ENCODE peak calls at places on chromosome 6, in nine cellular contexts. One of them, this sample, is unnamed.

GRCh38 chr6:158835616-158836221 is 16.6 kb upstream of the EZR start:
- DNase-seq in HCT116: no peak
- DNase-seq in fibroblast of lung: peak; percentile 77
- DNase-seq in upper lobe of left lung: peak; percentile 88
- DNase-seq in upper lobe of right lung: peak; percentile 87
- DNase-seq in Calu3: peak; percentile 83
- DNase-seq in AG09319: no peak
- DNase-seq in brain microvascular endothelial cell: no peak
- DNase-seq in endodermal cell: peak; percentile 88
- DNase-seq in this sample: no peak

GRCh38 chr6:144555078-144555477 is 269.9 kb downstream of the UTRN start:
- DNase-seq in AG09319: no peak
- DNase-seq in brain microvascular endothelial cell: no peak
- DNase-seq in endodermal cell: no peak
- DNase-seq in upper lobe of right lung: no peak
- DNase-seq in fibroblast of lung: no peak
- DNase-seq in upper lobe of left lung: no peak
- DNase-seq in Calu3: no peak
- DNase-seq in HCT116: no peak
- DNase-seq in this sample: no peak

GRCh38 chr6:99347804-99348203 is 1.7 kb downstream of the FAXC start:
- DNase-seq in upper lobe of left lung: no peak
- DNase-seq in Calu3: no peak
- DNase-seq in AG09319: no peak
- DNase-seq in upper lobe of right lung: no peak
- DNase-seq in brain microvascular endothelial cell: no peak
- DNase-seq in endodermal cell: no peak
- DNase-seq in HCT116: no peak
- DNase-seq in fibroblast of lung: no peak
- DNase-seq in this sample: no peak

GRCh38 chr6:82057846-82058554 is 189.5 kb downstream of the IBTK start:
- DNase-seq in endodermal cell: no peak
- DNase-seq in HCT116: no peak
- DNase-seq in Calu3: no peak
- DNase-seq in upper lobe of right lung: no peak
- DNase-seq in fibroblast of lung: peak; percentile 77
- DNase-seq in upper lobe of left lung: no peak
- DNase-seq in brain microvascular endothelial cell: peak; percentile 32
- DNase-seq in AG09319: peak; percentile 35
- DNase-seq in this sample: no peak

GRCh38 chr6:158752613-158753012 is 66.6 kb downstream of the EZR start:
- DNase-seq in brain microvascular endothelial cell: no peak
- DNase-seq in endodermal cell: peak; percentile 63
- DNase-seq in upper lobe of left lung: peak; percentile 55
- DNase-seq in fibroblast of lung: peak; percentile 43
- DNase-seq in HCT116: no peak
- DNase-seq in AG09319: no peak
- DNase-seq in upper lobe of right lung: no peak
- DNase-seq in Calu3: peak; percentile 70
- DNase-seq in this sample: no peak

GRCh38 chr6:56729719-56730118 is 87.0 kb upstream of the DST start:
- DNase-seq in upper lobe of left lung: no peak
- DNase-seq in AG09319: no peak
- DNase-seq in fibroblast of lung: peak; percentile 57
- DNase-seq in brain microvascular endothelial cell: peak; percentile 73
- DNase-seq in upper lobe of right lung: no peak
- DNase-seq in endodermal cell: no peak
- DNase-seq in HCT116: no peak
- DNase-seq in Calu3: no peak
- DNase-seq in this sample: peak; percentile 91

GRCh38 chr6:8108759-8109539 is 6.6 kb upstream of the EEF1E1 start:
- DNase-seq in Calu3: no peak
- DNase-seq in AG09319: no peak
- DNase-seq in HCT116: no peak
- DNase-seq in brain microvascular endothelial cell: no peak
- DNase-seq in fibroblast of lung: no peak
- DNase-seq in endodermal cell: no peak
- DNase-seq in upper lobe of left lung: no peak
- DNase-seq in upper lobe of right lung: no peak
- DNase-seq in this sample: no peak

GRCh38 chr6:129672883-129673631 is 36.9 kb downstream of the ARHGAP18 start:
- DNase-seq in Calu3: no peak
- DNase-seq in brain microvascular endothelial cell: peak; percentile 70
- DNase-seq in HCT116: peak; percentile 80
- DNase-seq in fibroblast of lung: peak; percentile 79
- DNase-seq in upper lobe of right lung: no peak
- DNase-seq in endodermal cell: no peak
- DNase-seq in upper lobe of left lung: no peak
- DNase-seq in AG09319: no peak
- DNase-seq in this sample: peak; percentile 66

GRCh38 chr6:43215066-43215465 is 14.2 kb downstream of the DNPH1 start:
- DNase-seq in Calu3: no peak
- DNase-seq in endodermal cell: no peak
- DNase-seq in AG09319: no peak
- DNase-seq in fibroblast of lung: no peak
- DNase-seq in upper lobe of right lung: no peak
- DNase-seq in upper lobe of left lung: peak; percentile 44
- DNase-seq in brain microvascular endothelial cell: no peak
- DNase-seq in HCT116: no peak
- DNase-seq in this sample: no peak

GRCh38 chr6:2226775-2227174 is 18.6 kb downstream of the GMDS start:
- DNase-seq in HCT116: no peak
- DNase-seq in endodermal cell: no peak
- DNase-seq in fibroblast of lung: no peak
- DNase-seq in AG09319: no peak
- DNase-seq in brain microvascular endothelial cell: no peak
- DNase-seq in Calu3: no peak
- DNase-seq in upper lobe of left lung: no peak
- DNase-seq in upper lobe of right lung: no peak
- DNase-seq in this sample: no peak

GRCh38 chr6:167512926-167513325 is 188.0 kb downstream of the TTLL2 start:
- DNase-seq in AG09319: no peak
- DNase-seq in HCT116: no peak
- DNase-seq in fibroblast of lung: no peak
- DNase-seq in Calu3: no peak
- DNase-seq in endodermal cell: no peak
- DNase-seq in upper lobe of right lung: no peak
- DNase-seq in upper lobe of left lung: no peak
- DNase-seq in brain microvascular endothelial cell: no peak
- DNase-seq in this sample: no peak

GRCh38 chr6:105669232-105669631 is 266.4 kb upstream of the PREP start:
- DNase-seq in HCT116: no peak
- DNase-seq in upper lobe of right lung: no peak
- DNase-seq in AG09319: no peak
- DNase-seq in endodermal cell: peak; percentile 57
- DNase-seq in upper lobe of left lung: no peak
- DNase-seq in Calu3: no peak
- DNase-seq in fibroblast of lung: no peak
- DNase-seq in brain microvascular endothelial cell: no peak
- DNase-seq in this sample: no peak

GRCh38 chr6:133892444-133893323 is 3.8 kb downstream of the TCF21 start:
- DNase-seq in upper lobe of left lung: peak; percentile 73
- DNase-seq in Calu3: no peak
- DNase-seq in endodermal cell: peak; percentile 66
- DNase-seq in upper lobe of right lung: no peak
- DNase-seq in HCT116: no peak
- DNase-seq in fibroblast of lung: peak; percentile 72
- DNase-seq in brain microvascular endothelial cell: no peak
- DNase-seq in AG09319: no peak
- DNase-seq in this sample: no peak

GRCh38 chr6:118577972-118578371 is 29.9 kb downstream of the PLN start:
- DNase-seq in upper lobe of right lung: no peak
- DNase-seq in fibroblast of lung: no peak
- DNase-seq in endodermal cell: no peak
- DNase-seq in HCT116: no peak
- DNase-seq in AG09319: no peak
- DNase-seq in brain microvascular endothelial cell: no peak
- DNase-seq in Calu3: no peak
- DNase-seq in upper lobe of left lung: no peak
- DNase-seq in this sample: no peak

DNA sequence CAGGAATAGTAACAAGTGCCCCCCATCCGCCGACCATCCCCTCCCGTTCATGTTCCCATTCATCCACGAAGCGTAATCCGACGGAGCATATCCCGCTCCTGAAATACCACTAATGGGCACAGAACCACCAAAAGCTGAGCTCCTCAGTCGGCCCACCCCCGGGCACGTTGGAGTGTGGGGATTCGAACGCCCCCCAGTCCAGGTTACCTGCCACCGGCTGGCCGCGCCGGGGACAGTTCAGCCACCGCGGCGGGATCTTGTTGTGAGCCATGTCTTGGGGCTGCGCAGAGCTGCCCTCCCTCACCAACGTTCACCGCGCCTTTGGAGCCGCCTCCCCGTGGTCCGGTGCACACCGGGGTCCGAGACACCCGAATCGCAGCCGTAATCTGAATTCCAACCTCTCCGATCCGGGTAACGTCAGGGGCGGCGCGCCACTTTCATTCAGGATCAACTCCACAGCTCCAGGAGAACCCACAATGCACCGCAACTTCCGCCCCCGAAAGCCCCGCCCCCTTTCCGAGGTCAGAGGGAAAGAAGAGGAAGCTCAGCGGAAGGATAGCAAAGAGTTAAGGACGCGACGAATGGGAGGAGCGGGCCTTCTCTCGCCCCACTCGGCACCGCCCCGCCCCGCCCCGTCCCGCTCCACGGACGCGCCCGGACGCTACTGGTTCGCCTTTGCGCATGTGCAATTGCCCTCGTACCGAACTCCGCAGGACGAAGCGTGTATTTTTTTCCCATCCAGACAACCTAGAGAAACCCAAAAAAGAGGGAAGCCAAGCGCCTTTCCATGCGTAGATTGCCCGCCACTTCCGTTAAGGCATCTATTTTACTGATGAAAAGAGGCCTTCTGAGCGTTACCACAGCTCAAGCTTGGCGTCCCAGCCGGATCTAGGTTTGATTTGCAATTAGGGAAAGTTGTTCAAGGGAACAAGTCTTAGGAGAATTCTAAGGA is at the start of gene RNGTT:
- DNase-seq in endodermal cell: peak; percentile 99
- DNase-seq in Calu3: peak; percentile 98
- DNase-seq in fibroblast of lung: peak; percentile 97
- DNase-seq in AG09319: peak; percentile 92
- DNase-seq in upper lobe of left lung: peak; percentile 100
- DNase-seq in upper lobe of right lung: peak; percentile 100
- DNase-seq in HCT116: peak; percentile 94
- DNase-seq in brain microvascular endothelial cell: peak; percentile 99
- DNase-seq in this sample: peak; percentile 98
- TF ChIP-seq CTCF in endodermal cell: peak; percentile 28
- TF ChIP-seq CTCF in Calu3: no peak
- TF ChIP-seq CTCF in fibroblast of lung: no peak
- TF ChIP-seq CTCF in AG09319: no peak
- TF ChIP-seq CTCF in upper lobe of left lung: no peak
- TF ChIP-seq CTCF in upper lobe of right lung: no peak
- TF ChIP-seq CTCF in HCT116: no peak
- TF ChIP-seq CTCF in brain microvascular endothelial cell: peak; percentile 13
- TF ChIP-seq CTCF in this sample: no peak

GRCh38 chr6:149699150-149699549 is 18.8 kb downstream of the LATS1 start:
- DNase-seq in fibroblast of lung: no peak
- DNase-seq in AG09319: no peak
- DNase-seq in upper lobe of right lung: no peak
- DNase-seq in brain microvascular endothelial cell: no peak
- DNase-seq in upper lobe of left lung: no peak
- DNase-seq in endodermal cell: no peak
- DNase-seq in HCT116: no peak
- DNase-seq in Calu3: no peak
- DNase-seq in this sample: no peak
- TF ChIP-seq CTCF in fibroblast of lung: no peak
- TF ChIP-seq CTCF in AG09319: no peak
- TF ChIP-seq CTCF in upper lobe of right lung: no peak
- TF ChIP-seq CTCF in brain microvascular endothelial cell: peak; percentile 7
- TF ChIP-seq CTCF in upper lobe of left lung: no peak
- TF ChIP-seq CTCF in endodermal cell: peak; percentile 43
- TF ChIP-seq CTCF in HCT116: peak; percentile 37
- TF ChIP-seq CTCF in Calu3: no peak
- TF ChIP-seq CTCF in this sample: no peak

DNA sequence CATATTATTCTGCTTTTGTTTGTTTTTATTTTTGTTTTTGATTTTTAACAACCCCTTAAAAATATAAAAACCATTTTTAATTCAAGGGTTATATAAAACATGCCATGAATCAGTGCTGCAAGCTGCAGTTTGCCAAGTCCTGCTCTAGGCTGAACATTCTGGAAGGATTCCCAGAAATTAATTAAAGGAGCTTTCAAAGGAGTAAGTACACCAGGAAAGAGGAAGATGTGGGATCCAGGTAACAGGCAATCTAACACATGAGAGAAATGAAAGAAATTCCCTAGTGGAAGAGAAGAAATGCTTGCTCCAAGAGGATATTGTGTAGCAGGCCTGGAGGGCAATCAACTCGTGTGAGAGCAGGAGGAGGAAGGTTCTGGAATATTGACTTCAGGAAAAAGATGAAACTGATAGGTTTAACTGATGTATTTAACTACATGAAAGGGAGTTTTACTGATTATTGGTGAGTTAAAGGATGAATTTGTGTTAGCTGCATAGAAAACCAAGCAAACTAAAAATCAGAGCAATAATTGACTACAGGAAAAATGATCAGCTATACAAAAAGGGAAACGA is 146.0 kb upstream of the PHACTR1 start:
- DNase-seq in fibroblast of lung: no peak
- DNase-seq in AG09319: no peak
- DNase-seq in endodermal cell: no peak
- DNase-seq in upper lobe of right lung: no peak
- DNase-seq in upper lobe of left lung: no peak
- DNase-seq in brain microvascular endothelial cell: no peak
- DNase-seq in HCT116: no peak
- DNase-seq in Calu3: no peak
- DNase-seq in this sample: peak; percentile 65
- TF ChIP-seq CTCF in fibroblast of lung: no peak
- TF ChIP-seq CTCF in AG09319: no peak
- TF ChIP-seq CTCF in endodermal cell: no peak
- TF ChIP-seq CTCF in upper lobe of right lung: no peak
- TF ChIP-seq CTCF in upper lobe of left lung: no peak
- TF ChIP-seq CTCF in brain microvascular endothelial cell: no peak
- TF ChIP-seq CTCF in HCT116: no peak
- TF ChIP-seq CTCF in Calu3: no peak
- TF ChIP-seq CTCF in this sample: no peak

GRCh38 chr6:13794184-13794583 is 20.2 kb downstream of the MCUR1 start:
- DNase-seq in fibroblast of lung: peak; percentile 52
- DNase-seq in brain microvascular endothelial cell: peak; percentile 79
- DNase-seq in upper lobe of left lung: no peak
- DNase-seq in Calu3: no peak
- DNase-seq in AG09319: no peak
- DNase-seq in upper lobe of right lung: no peak
- DNase-seq in endodermal cell: no peak
- DNase-seq in HCT116: no peak
- DNase-seq in this sample: peak; percentile 68

GRCh38 chr6:13800615-13801014 is 13.7 kb downstream of the MCUR1 start:
- DNase-seq in AG09319: no peak
- DNase-seq in fibroblast of lung: no peak
- DNase-seq in HCT116: no peak
- DNase-seq in brain microvascular endothelial cell: no peak
- DNase-seq in Calu3: no peak
- DNase-seq in endodermal cell: no peak
- DNase-seq in upper lobe of left lung: no peak
- DNase-seq in upper lobe of right lung: no peak
- DNase-seq in this sample: no peak

GRCh38 chr6:13795041-13795748 is 19.2 kb downstream of the MCUR1 start:
- DNase-seq in brain microvascular endothelial cell: peak; percentile 89
- DNase-seq in Calu3: peak; percentile 72
- DNase-seq in endodermal cell: peak; percentile 93
- DNase-seq in upper lobe of right lung: peak; percentile 84
- DNase-seq in HCT116: peak; percentile 46
- DNase-seq in AG09319: peak; percentile 59
- DNase-seq in upper lobe of left lung: no peak
- DNase-seq in fibroblast of lung: peak; percentile 82
- DNase-seq in this sample: peak; percentile 84

GRCh38 chr6:13796781-13797180 is 17.6 kb downstream of the MCUR1 start:
- DNase-seq in AG09319: no peak
- DNase-seq in Calu3: no peak
- DNase-seq in brain microvascular endothelial cell: no peak
- DNase-seq in endodermal cell: no peak
- DNase-seq in HCT116: no peak
- DNase-seq in upper lobe of right lung: no peak
- DNase-seq in fibroblast of lung: no peak
- DNase-seq in upper lobe of left lung: no peak
- DNase-seq in this sample: no peak
- TF ChIP-seq CTCF in AG09319: no peak
- TF ChIP-seq CTCF in Calu3: no peak
- TF ChIP-seq CTCF in brain microvascular endothelial cell: no peak
- TF ChIP-seq CTCF in endodermal cell: no peak
- TF ChIP-seq CTCF in HCT116: no peak
- TF ChIP-seq CTCF in upper lobe of right lung: no peak
- TF ChIP-seq CTCF in fibroblast of lung: no peak
- TF ChIP-seq CTCF in upper lobe of left lung: no peak
- TF ChIP-seq CTCF in this sample: no peak

This sample was measured in HFFc6.